ENCODE peak calls at places on chromosome 4, in five cellular contexts. P is lung, Y is AG20443, I is HT-29, T is M059J. A is an unnamed sample.

GRCh38 chr4:3291969-3292570 is 751 bp upstream of the RGS12 start:
- DNase-seq in P (peak), Y (peak), I (peak), T (peak), A (no peak)

GRCh38 chr4:55184600-55185523 is 59.5 kb upstream of the KDR start:
- DNase-seq in P (peak), Y (peak), I (peak), T (peak), A (peak)

GRCh38 chr4:5639556-5639955 is 68.8 kb downstream of the EVC2 start:
- DNase-seq in P (no peak), Y (no peak), I (no peak), T (no peak), A (no peak)

GRCh38 chr4:139875456-139875855 is 209.8 kb downstream of the MGST2 start:
- DNase-seq in P (no peak), Y (no peak), I (no peak), T (peak), A (no peak)

GRCh38 chr4:182878633-182879495 is 38.3 kb downstream of the DCTD start:
- DNase-seq in P (no peak), Y (no peak), I (no peak), T (no peak), A (no peak)

GRCh38 chr4:144338834-144339233 is 198.3 kb upstream of the GYPA start:
- DNase-seq in P (no peak), Y (no peak), I (peak), T (no peak), A (no peak)

GRCh38 chr4:173370130-173370476 is 651 bp upstream of the SAP30 start:
- DNase-seq in P (peak), Y (peak), I (no peak), T (no peak), A (no peak)

GRCh38 chr4:145501051-145501660 is 19.5 kb downstream of the SMAD1 start:
- DNase-seq in P (no peak), Y (no peak), I (no peak), T (no peak), A (no peak)

GRCh38 chr4:4302416-4302815 is 12.4 kb downstream of the ZBTB49 start:
- DNase-seq in P (no peak), Y (no peak), I (no peak), T (no peak), A (no peak)